ENCODE peak calls at places on chromosomes 13 and 19, in five cellular contexts. D, J, M, S and Z are unnamed samples.

GRCh38 chr13:72462726-72463125 is 264.7 kb downstream of the MZT1 start:
- DNase-seq in D (no peak), J (no peak), M (no peak), S (no peak), Z (no peak)

GRCh38 chr13:40657307-40657706 is 9.1 kb downstream of the FOXO1 start:
- DNase-seq in D (no peak), J (no peak), M (no peak), S (no peak), Z (no peak)

GRCh38 chr13:109610517-109610916 is 175.9 kb downstream of the IRS2 start:
- DNase-seq in D (peak), J (no peak), M (peak), S (no peak), Z (no peak)

GRCh38 chr19:16285769-16286564 is 38.7 kb upstream of the KLF2 start:
- DNase-seq in D (peak), J (peak), M (no peak), S (peak), Z (no peak)

GRCh38 chr13:45374917-45375316 is 33.9 kb upstream of the TPT1 start:
- DNase-seq in D (no peak), J (no peak), M (no peak), S (no peak), Z (no peak)

GRCh38 chr19:4380254-4380727 is 20.1 kb downstream of the SH3GL1 start:
- DNase-seq in D (peak), J (no peak), M (peak), S (no peak), Z (no peak)

GRCh38 chr13:112926003-112926402 is 43.0 kb upstream of the MCF2L start:
- DNase-seq in D (no peak), J (no peak), M (no peak), S (no peak), Z (no peak)

GRCh38 chr19:45913874-45914830 is at the start of gene NANOS2:
- DNase-seq in D (peak), J (no peak), M (no peak), S (no peak), Z (no peak)

GRCh38 chr13:66759919-66760318 is 470.2 kb downstream of the PCDH9 start:
- DNase-seq in D (no peak), J (no peak), M (no peak), S (no peak), Z (no peak)